ENCODE peak calls at places on chromosomes 4 and X, in eight cellular contexts. Z is PC-3, G is neural progenitor cell, C is DND-41, V is fibroblast of lung, X is mammary epithelial cell, L is hepatocyte, D is GM23248. M is an unnamed sample. For H3K9me3, the result is how much of the 10 kb centered on the place peaks cover.

GRCh38 chr4:11590132-11590531 is 161.4 kb upstream of the HS3ST1 start:
- DNase-seq in L (no peak), G (no peak), D (no peak), X (no peak), C (no peak), V (no peak), Z (no peak), M (no peak)

GRCh38 chrX:82692991-82693390 is 815.1 kb upstream of the POU3F4 start:
- DNase-seq in L (no peak), Z (no peak), V (no peak), C (no peak), D (no peak), G (no peak), X (no peak), M (no peak)

GRCh38 chrX:123184199-123184857 is at the start of gene GRIA3:
- DNase-seq in L (no peak), G (peak), V (peak), Z (no peak), X (no peak), D (peak), C (peak), M (peak)

GRCh38 chr4:114519368-114519767 is 79.2 kb upstream of the UGT8 start:
- DNase-seq in G (peak), X (no peak), V (no peak), Z (no peak), L (no peak), C (no peak), D (no peak), M (no peak)

GRCh38 chrX:129449141-129449540 is 74.1 kb downstream of the SMARCA1 start:
- DNase-seq in G (no peak), L (no peak), V (no peak), D (no peak), Z (no peak), X (no peak), C (no peak), M (no peak)

GRCh38 chr4:8136972-8137710 is 21.5 kb downstream of the ABLIM2 start:
- DNase-seq in L (no peak), C (no peak), D (no peak), X (no peak), G (no peak), Z (no peak), V (no peak), M (no peak)

GRCh38 chrX:45347877-45348675 is 147.4 kb upstream of the DIPK2B start:
- DNase-seq in C (no peak), V (peak), X (peak), L (no peak), G (no peak), Z (peak), D (peak), M (peak)

GRCh38 chrX:129754266-129755024 is 15.7 kb downstream of the XPNPEP2 start:
- DNase-seq in C (no peak), D (no peak), Z (no peak), X (no peak), G (peak), L (no peak), V (no peak), M (no peak)

GRCh38 chr4:52748432-52748831 is 2.8 kb downstream of the ERVMER34-1 start:
- DNase-seq in V (no peak), L (no peak), Z (no peak), C (no peak), D (no peak), G (no peak), X (no peak), M (no peak)

GRCh38 chrX:119272882-119273806 is 37.1 kb downstream of the PGRMC1 start:
- DNase-seq in X (no peak), D (peak), C (no peak), G (peak), Z (no peak), L (peak), V (peak), M (peak)

GRCh38 chrX:400258-400657 is 13.6 kb upstream of the PPP2R3B start:
- DNase-seq in V (no peak), Z (no peak), D (no peak), G (no peak), L (no peak), X (no peak), C (no peak), M (no peak)

GRCh38 chr4:7761720-7762119 is 177.9 kb downstream of the AFAP1 start:
- DNase-seq in X (no peak), G (peak), D (peak), C (peak), Z (peak), V (peak), L (peak), M (peak)

GRCh38 chr4:183229397-183229796 is 90.7 kb downstream of the CLDN22 start:
- DNase-seq in L (no peak), X (peak), D (peak), V (peak), G (no peak), Z (peak), C (no peak), M (peak)

GRCh38 chr4:58225460-58225859 is 1115.3 kb upstream of the IGFBP7 start:
- DNase-seq in D (no peak), Z (no peak), L (no peak), V (no peak), X (no peak), G (no peak), C (no peak), M (no peak)

GRCh38 chr4:147943159-147943638 is 211.3 kb downstream of the ARHGAP10 start:
- DNase-seq in C (no peak), V (peak), X (no peak), D (no peak), L (no peak), G (no peak), Z (no peak), M (no peak)

GRCh38 chrX:65926095-65927019 is 113.5 kb downstream of the VSIG4 start:
- DNase-seq in G (no peak), X (no peak), D (no peak), V (no peak), L (no peak), C (peak), Z (no peak), M (no peak)

GRCh38 chrX:24025741-24026402 is 1.1 kb downstream of the KLHL15 start:
- DNase-seq in L (peak), D (peak), X (peak), C (no peak), Z (peak), V (peak), G (no peak), M (peak)

GRCh38 chr4:29304595-29304994 is 1415.6 kb upstream of the PCDH7 start:
- DNase-seq in X (no peak), Z (no peak), L (no peak), C (no peak), G (no peak), V (no peak), D (peak), M (no peak)

GRCh38 chrX:101595739-101596419 is 21.9 kb downstream of the ARMCX6 start:
- DNase-seq in Z (peak), G (peak), X (peak), C (peak), D (peak), V (peak), L (peak), M (peak)

GRCh38 chr4:47839259-47839658 is 1.4 kb upstream of the CORIN start:
- DNase-seq in V (peak), C (no peak), Z (no peak), X (peak), D (peak), L (peak), G (no peak), M (no peak)

DNA sequence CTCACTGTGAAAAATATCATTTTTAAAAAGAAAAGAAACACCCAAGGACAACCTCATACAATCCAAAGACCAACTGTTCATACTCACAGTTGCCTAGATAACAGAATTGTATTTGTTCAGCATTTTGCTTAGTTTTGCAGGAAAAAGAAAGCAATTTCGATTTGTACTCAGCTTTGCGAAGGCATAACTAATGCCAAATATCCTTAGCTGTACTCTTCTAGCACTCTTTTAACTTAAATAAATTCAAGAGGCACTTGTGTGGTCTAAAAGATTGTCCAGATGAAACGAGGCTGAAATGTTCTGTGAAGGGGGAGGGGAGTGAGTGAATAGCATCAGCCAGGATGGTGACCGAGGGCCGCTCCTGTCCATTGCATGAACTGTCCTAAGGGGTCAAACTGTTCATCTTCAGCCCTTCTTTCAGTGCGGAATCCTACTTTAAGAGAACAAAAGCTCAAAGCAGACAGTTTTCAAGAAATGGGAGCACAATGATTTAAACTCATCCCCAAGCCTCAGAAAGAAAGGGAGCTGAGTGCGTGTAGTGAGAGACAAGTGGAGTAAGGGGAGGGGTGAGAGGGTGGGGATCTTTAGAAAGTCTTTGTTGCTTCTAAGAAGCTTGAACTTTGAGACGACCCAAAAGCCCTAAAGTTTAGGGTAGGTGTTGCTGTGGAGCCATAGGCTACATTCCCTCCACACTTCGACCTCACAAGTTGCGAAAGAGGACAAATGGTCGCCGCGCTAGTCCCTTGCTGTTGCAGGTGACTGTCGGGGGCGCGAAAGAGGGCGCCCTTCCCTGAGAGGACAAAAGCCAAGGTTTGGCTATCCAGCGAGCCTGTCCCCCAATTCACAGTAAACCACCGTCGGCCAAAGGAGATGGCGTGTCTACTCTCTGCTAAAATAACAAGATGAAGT is 4.0 kb upstream of the NEUROG2 start:
- DNase-seq in G (peak), D (no peak), Z (no peak), C (no peak), X (no peak), L (no peak), V (no peak), M (no peak)
- TF ChIP-seq EZH2 in G (peak), D (no peak), Z (no peak), C (no peak), X (no peak), L (no peak), V (peak), M (peak)

GRCh38 chrX:72001906-72002305 is 91.3 kb downstream of the NHSL2 start:
- DNase-seq in X (no peak), Z (no peak), G (no peak), D (no peak), C (no peak), L (no peak), V (no peak), M (no peak)
- H3K9me3 ChIP-seq in X (under half), Z (under half), G (under half), D (under half), C (under half), L (under half), V (under half), M (under half)

GRCh38 chr4:163595590-163595989 is 101.1 kb downstream of the TMA16 start:
- DNase-seq in C (no peak), Z (no peak), D (no peak), G (no peak), L (no peak), X (no peak), V (no peak), M (no peak)

GRCh38 chr4:163603246-163603645 is 108.8 kb downstream of the TMA16 start:
- DNase-seq in D (no peak), Z (no peak), V (peak), X (no peak), C (no peak), L (no peak), G (no peak), M (peak)

GRCh38 chr4:163600731-163601130 is 106.2 kb downstream of the TMA16 start:
- DNase-seq in G (no peak), L (no peak), C (no peak), D (no peak), V (no peak), Z (no peak), X (no peak), M (no peak)

GRCh38 chr4:163598489-163598888 is 104.0 kb downstream of the TMA16 start:
- DNase-seq in X (no peak), G (no peak), L (no peak), D (no peak), V (no peak), C (no peak), Z (no peak), M (no peak)

DNA sequence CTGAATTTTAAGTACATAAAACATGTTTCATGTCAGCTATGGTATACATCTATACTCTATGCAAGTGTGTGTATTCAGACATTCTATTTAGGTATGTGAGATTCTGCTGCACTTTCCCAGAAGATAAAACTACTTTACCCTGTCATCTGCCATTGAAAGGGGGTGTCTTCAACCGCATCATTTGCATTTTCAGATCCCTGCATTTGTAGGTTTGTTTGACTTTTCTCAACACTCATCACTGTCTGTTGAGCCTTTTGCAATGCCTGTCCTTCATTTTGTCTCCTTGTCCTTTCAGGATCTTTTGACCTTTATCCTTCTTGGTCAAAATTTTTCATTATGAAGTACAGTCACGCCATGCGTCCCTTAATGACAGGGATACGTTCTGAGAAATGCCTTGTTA is 103.5 kb downstream of the TMA16 start:
- DNase-seq in D (no peak), C (no peak), Z (no peak), X (no peak), V (no peak), G (no peak), L (no peak), M (no peak)
- H3K27ac ChIP-seq in D (no peak), C (no peak), Z (no peak), X (no peak), V (no peak), G (no peak), L (no peak), M (no peak)

GRCh38 chr4:99207069-99207743 is 11.8 kb downstream of the ADH6 start:
- DNase-seq in C (no peak), G (no peak), V (no peak), X (no peak), Z (no peak), L (no peak), D (no peak), M (no peak)

GRCh38 chr4:99210789-99211188 is 8.3 kb downstream of the ADH6 start:
- DNase-seq in D (no peak), C (no peak), L (no peak), Z (no peak), G (no peak), V (no peak), X (no peak), M (no peak)

GRCh38 chr4:99207911-99208718 is 10.9 kb downstream of the ADH6 start:
- DNase-seq in C (no peak), G (no peak), L (no peak), V (peak), X (no peak), D (peak), Z (no peak), M (peak)

GRCh38 chr4:99208719-99209075 is 10.3 kb downstream of the ADH6 start:
- DNase-seq in Z (no peak), X (no peak), V (no peak), D (no peak), G (no peak), C (no peak), L (no peak), M (no peak)

DNA sequence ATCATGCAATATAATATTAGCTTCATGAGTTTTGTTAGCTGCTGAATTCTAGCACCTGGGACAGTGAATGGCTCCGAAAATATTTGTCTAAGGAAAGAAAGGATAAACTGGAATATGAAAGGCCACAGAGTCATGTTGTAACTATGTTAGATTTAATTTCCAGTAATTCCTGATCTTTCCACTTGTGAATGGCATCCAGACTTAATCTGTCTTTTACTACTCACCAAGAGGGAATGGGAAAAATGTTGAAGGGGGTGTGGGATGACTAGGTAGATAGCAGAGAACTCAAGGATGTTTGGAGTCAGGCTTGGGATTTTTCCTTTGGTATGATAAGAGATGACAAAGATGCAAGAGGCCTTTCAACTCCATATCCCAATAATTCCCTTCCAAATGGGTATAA is 9.4 kb downstream of the ADH6 start:
- DNase-seq in X (no peak), C (no peak), D (peak), V (peak), L (no peak), G (no peak), Z (no peak), M (peak)
- TF ChIP-seq EZH2 in X (no peak), C (no peak), D (no peak), V (no peak), L (no peak), G (no peak), Z (no peak), M (no peak)

GRCh38 chrX:144586756-144587155 is 660.5 kb upstream of the SPANXN1 start:
- DNase-seq in L (peak), Z (peak), X (peak), D (no peak), V (no peak), G (no peak), C (no peak), M (no peak)
- H3K9me3 ChIP-seq in L (under half), Z (under half), X (under half), D (under half), V (under half), G (under half), C (under half), M (under half)

DNA sequence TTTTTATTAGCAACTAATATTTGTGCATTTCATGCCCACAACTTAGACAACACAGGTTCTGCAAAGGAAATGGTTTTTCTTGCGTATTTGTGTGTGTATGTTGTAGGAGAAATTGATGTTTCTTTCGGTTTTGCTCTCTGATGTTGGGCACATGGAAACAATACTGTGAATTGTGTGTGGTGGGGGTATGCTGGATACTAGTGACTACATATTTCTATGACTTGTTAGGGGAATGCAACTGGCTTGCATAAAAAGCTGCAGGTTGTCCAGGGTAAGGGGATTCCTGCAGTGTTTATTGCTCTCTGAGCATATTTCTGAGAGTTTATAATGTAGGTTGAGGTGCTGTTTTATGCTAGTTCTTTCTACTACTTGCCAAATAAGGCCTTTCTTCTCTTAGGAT is 11.6 kb downstream of the DLG3 start:
- DNase-seq in C (no peak), X (no peak), G (no peak), V (no peak), L (no peak), Z (no peak), D (no peak), M (no peak)
- H3K27ac ChIP-seq in C (no peak), X (no peak), G (no peak), V (no peak), L (peak), Z (peak), D (no peak), M (no peak)

DNA sequence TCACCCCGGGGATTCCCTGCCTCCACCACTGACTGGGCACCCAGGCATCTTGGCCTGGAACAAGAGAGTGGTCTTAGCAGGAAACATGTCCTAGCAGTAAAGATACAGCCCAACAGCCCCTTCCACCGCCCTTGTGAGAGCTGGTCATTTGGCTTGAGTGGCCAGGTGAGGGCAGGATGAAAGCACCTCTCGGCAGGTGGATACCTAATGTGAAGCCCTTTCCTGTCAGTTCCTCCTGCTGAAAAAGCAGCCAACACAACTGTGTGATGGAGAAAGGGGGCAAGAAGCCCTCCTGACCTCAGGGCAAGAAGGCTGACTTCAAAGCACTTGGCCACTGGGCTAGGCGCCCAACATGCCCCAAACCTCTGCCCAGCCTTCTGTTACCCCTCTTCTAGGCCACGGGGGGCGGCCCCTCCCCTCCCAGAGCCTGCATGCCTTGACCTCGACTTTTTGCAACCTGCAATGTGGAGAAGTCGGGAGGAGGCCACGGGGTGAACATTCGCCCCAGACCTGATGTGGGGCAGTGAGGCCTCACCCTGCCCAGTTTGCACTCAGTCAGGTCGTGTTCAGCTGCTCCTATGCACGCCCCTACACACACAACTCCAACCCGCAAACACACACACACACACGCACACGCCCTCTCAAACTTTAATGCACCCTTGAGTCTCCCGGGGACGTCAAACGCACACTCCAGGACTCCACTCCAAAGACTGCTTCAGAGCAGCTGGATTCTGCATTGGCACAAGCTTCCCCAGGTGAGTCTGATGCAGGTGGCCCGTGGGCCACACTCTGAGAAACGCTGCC is 1.1 kb downstream of the LGI2 start:
- DNase-seq in C (no peak), Z (no peak), L (no peak), G (no peak), D (no peak), X (no peak), V (no peak), M (no peak)
- TF ChIP-seq EZH2 in C (no peak), Z (no peak), L (no peak), G (no peak), D (no peak), X (peak), V (peak), M (peak)